ENCODE peak calls at places on chromosomes 7 and 10, in nine cellular contexts. H is CD8-positive, alpha-beta memory T cell; L is LoVo; Z is RCC 7860; T is A172; I is activated effector memory CD4-positive, alpha-beta T cell treated with Interleukin-2 at 50 U/mL for 16 hours; Q is iPS DF 19.7; W is M059J; V is GM19239. Y is an unnamed sample.

GRCh38 chr10:121598261-121599249 is at the start of gene FGFR2:
- DNase-seq in H (peak), L (peak), Z (peak), T (peak), I (no peak), Q (no peak), W (peak), V (peak), Y (peak)

GRCh38 chr10:13632407-13632806 is 45.6 kb downstream of the PRPF18 start:
- DNase-seq in H (no peak), L (no peak), Z (no peak), T (no peak), I (no peak), Q (no peak), W (no peak), V (no peak), Y (no peak)

GRCh38 chr7:17661982-17662585 is 278.2 kb downstream of the SNX13 start:
- DNase-seq in H (no peak), L (peak), Z (no peak), T (no peak), I (no peak), Q (no peak), W (peak), V (no peak), Y (no peak)

GRCh38 chr10:70898687-70899086 is 10.3 kb upstream of the PCBD1 start:
- DNase-seq in H (no peak), L (no peak), Z (no peak), T (no peak), I (no peak), Q (no peak), W (peak), V (no peak), Y (no peak)

GRCh38 chr10:72425133-72425532 is 70.4 kb upstream of the DNAJB12 start:
- DNase-seq in H (no peak), L (no peak), Z (no peak), T (no peak), I (no peak), Q (no peak), W (no peak), V (no peak), Y (peak)

GRCh38 chr10:110671788-110672579 is 27.8 kb downstream of the RBM20 start:
- DNase-seq in H (peak), L (peak), Z (peak), T (peak), I (peak), Q (no peak), W (peak), V (peak), Y (peak)

GRCh38 chr7:139989366-139990141 is 73.2 kb downstream of the PARP12 start:
- DNase-seq in H (no peak), L (no peak), Z (no peak), T (no peak), I (no peak), Q (no peak), W (no peak), V (no peak), Y (no peak)

GRCh38 chr10:86651021-86651471 is 3.3 kb upstream of the OPN4 start:
- DNase-seq in H (no peak), L (no peak), Z (no peak), T (no peak), I (no peak), Q (no peak), W (no peak), V (no peak), Y (no peak)

GRCh38 chr7:21526007-21526406 is 16.8 kb upstream of the DNAH11 start:
- DNase-seq in H (no peak), L (peak), Z (no peak), T (no peak), I (no peak), Q (no peak), W (no peak), V (no peak), Y (no peak)

GRCh38 chr10:126049741-126050140 is 153.4 kb downstream of the FANK1 start:
- DNase-seq in H (no peak), L (no peak), Z (no peak), T (no peak), I (no peak), Q (no peak), W (peak), V (no peak), Y (peak)

GRCh38 chr10:94677691-94678090 is 5.8 kb upstream of the CYP2C18 start:
- DNase-seq in H (no peak), L (peak), Z (no peak), T (no peak), I (no peak), Q (peak), W (no peak), V (no peak), Y (no peak)

GRCh38 chr10:86103391-86104101 is 263.0 kb downstream of the GRID1 start:
- DNase-seq in H (no peak), L (no peak), Z (no peak), T (no peak), I (no peak), Q (no peak), W (no peak), V (no peak), Y (no peak)

GRCh38 chr7:4683884-4684565 is 1.9 kb downstream of the FOXK1 start:
- DNase-seq in H (peak), L (peak), Z (peak), T (peak), I (peak), Q (no peak), W (peak), V (no peak), Y (peak)

GRCh38 chr7:34158754-34159153 is 253.4 kb downstream of the BMPER start:
- DNase-seq in H (no peak), L (no peak), Z (no peak), T (no peak), I (no peak), Q (no peak), W (peak), V (no peak), Y (no peak)

GRCh38 chr7:73809454-73810090 is 21.2 kb upstream of the CLDN4 start:
- DNase-seq in H (no peak), L (peak), Z (no peak), T (peak), I (no peak), Q (no peak), W (peak), V (no peak), Y (no peak)

GRCh38 chr10:86085686-86086085 is 280.9 kb downstream of the GRID1 start:
- DNase-seq in H (no peak), L (no peak), Z (no peak), T (no peak), I (no peak), Q (no peak), W (no peak), V (no peak), Y (no peak)

GRCh38 chr7:92745241-92745640 is 91.1 kb downstream of the CDK6 start:
- DNase-seq in H (no peak), L (no peak), Z (no peak), T (no peak), I (no peak), Q (no peak), W (no peak), V (no peak), Y (no peak)

GRCh38 chr7:107495516-107495915 is 25.7 kb downstream of the GPR22 start:
- DNase-seq in H (no peak), L (no peak), Z (no peak), T (no peak), I (no peak), Q (no peak), W (no peak), V (no peak), Y (no peak)

GRCh38 chr7:377069-378040 is 87.4 kb downstream of the FOXL3 start:
- DNase-seq in H (no peak), L (no peak), Z (no peak), T (no peak), I (no peak), Q (no peak), W (no peak), V (no peak), Y (peak)

GRCh38 chr10:36148207-36148606 is 506.1 kb upstream of the FZD8 start:
- DNase-seq in H (no peak), L (no peak), Z (no peak), T (no peak), I (no peak), Q (no peak), W (no peak), V (no peak), Y (no peak)

GRCh38 chr10:88158506-88159123 is 295.2 kb downstream of the PTEN start:
- DNase-seq in H (no peak), L (no peak), Z (no peak), T (peak), I (no peak), Q (no peak), W (peak), V (no peak), Y (no peak)

GRCh38 chr7:134873253-134873652 is 93.8 kb downstream of the CALD1 start:
- DNase-seq in H (no peak), L (no peak), Z (no peak), T (no peak), I (no peak), Q (no peak), W (no peak), V (no peak), Y (no peak)

GRCh38 chr7:82435769-82436168 is 7.8 kb downstream of the CACNA2D1 start:
- DNase-seq in H (no peak), L (no peak), Z (no peak), T (no peak), I (no peak), Q (no peak), W (no peak), V (no peak), Y (no peak)

GRCh38 chr7:134752006-134752760 is 27.3 kb upstream of the CALD1 start:
- DNase-seq in H (no peak), L (no peak), Z (peak), T (peak), I (no peak), Q (no peak), W (peak), V (no peak), Y (no peak)

GRCh38 chr7:51075681-51076580 is 240.7 kb downstream of the COBL start:
- DNase-seq in H (no peak), L (no peak), Z (no peak), T (no peak), I (no peak), Q (no peak), W (peak), V (no peak), Y (no peak)

GRCh38 chr7:22833113-22833512 is 10.5 kb upstream of the TOMM7 start:
- DNase-seq in H (no peak), L (no peak), Z (no peak), T (no peak), I (no peak), Q (no peak), W (no peak), V (no peak), Y (no peak)

GRCh38 chr10:64537112-64537511 is 1015.9 kb downstream of the REEP3 start:
- DNase-seq in H (no peak), L (no peak), Z (no peak), T (no peak), I (no peak), Q (no peak), W (no peak), V (no peak), Y (no peak)

GRCh38 chr10:24331457-24331856 is 122.5 kb downstream of the KIAA1217 start:
- DNase-seq in H (no peak), L (no peak), Z (no peak), T (no peak), I (no peak), Q (no peak), W (peak), V (no peak), Y (peak)

GRCh38 chr7:158246960-158247673 is 340.5 kb downstream of the PTPRN2 start:
- DNase-seq in H (no peak), L (no peak), Z (no peak), T (no peak), I (no peak), Q (no peak), W (no peak), V (no peak), Y (no peak)

GRCh38 chr10:32408690-32409089 is 37.2 kb upstream of the CCDC7 start:
- DNase-seq in H (no peak), L (no peak), Z (no peak), T (no peak), I (no peak), Q (no peak), W (no peak), V (no peak), Y (no peak)

GRCh38 chr7:141541375-141541774 is 9.8 kb upstream of the AGK start:
- DNase-seq in H (no peak), L (no peak), Z (no peak), T (no peak), I (no peak), Q (no peak), W (no peak), V (no peak), Y (no peak)

GRCh38 chr10:126376956-126377355 is 11.3 kb downstream of the ADAM12 start:
- DNase-seq in H (no peak), L (peak), Z (peak), T (peak), I (no peak), Q (no peak), W (peak), V (no peak), Y (no peak)

GRCh38 chr7:130990178-130990832 is 256.3 kb upstream of the KLF14 start:
- DNase-seq in H (peak), L (no peak), Z (no peak), T (no peak), I (peak), Q (no peak), W (no peak), V (no peak), Y (no peak)

GRCh38 chr10:72240371-72240770 is 24.3 kb upstream of the ASCC1 start:
- DNase-seq in H (no peak), L (no peak), Z (no peak), T (no peak), I (no peak), Q (no peak), W (no peak), V (no peak), Y (no peak)

GRCh38 chr10:106967482-106967881 is 197.0 kb downstream of the SORCS1 start:
- DNase-seq in H (no peak), L (no peak), Z (no peak), T (no peak), I (no peak), Q (no peak), W (no peak), V (no peak), Y (no peak)

GRCh38 chr7:100248483-100248882 is 28.7 kb downstream of the PVRIG start:
- DNase-seq in H (no peak), L (no peak), Z (no peak), T (no peak), I (no peak), Q (no peak), W (no peak), V (no peak), Y (no peak)

GRCh38 chr10:1402821-1403507 is 334.4 kb downstream of the ADARB2 start:
- DNase-seq in H (no peak), L (no peak), Z (no peak), T (no peak), I (no peak), Q (no peak), W (no peak), V (no peak), Y (no peak)

GRCh38 chr10:115854740-115855435 is 418.1 kb downstream of the GFRA1 start:
- DNase-seq in H (no peak), L (no peak), Z (peak), T (peak), I (no peak), Q (no peak), W (peak), V (no peak), Y (no peak)

GRCh38 chr10:12605580-12606405 is 256.4 kb downstream of the CAMK1D start:
- DNase-seq in H (peak), L (peak), Z (peak), T (peak), I (peak), Q (no peak), W (peak), V (peak), Y (peak)

GRCh38 chr7:133484135-133484534 is 231.3 kb downstream of the EXOC4 start:
- DNase-seq in H (peak), L (peak), Z (no peak), T (peak), I (no peak), Q (no peak), W (peak), V (no peak), Y (no peak)